ENCODE peak calls at places on chromosomes 12 and 14, in four cellular contexts. U is K562, I is PC-3, R is esophagus mucosa. J is an unnamed sample.

GRCh38 chr12:27549231-27549800 is 25.3 kb downstream of the PPFIBP1 start:
- ATAC-seq in U (no peak), R (peak), I (peak), J (peak)

GRCh38 chr12:132159555-132160003 is 15.3 kb downstream of the NOC4L start:
- ATAC-seq in U (no peak), I (no peak), R (no peak), J (no peak)

GRCh38 chr12:118358607-118359540 is 13.8 kb downstream of the TAOK3 start:
- ATAC-seq in I (no peak), U (peak), R (no peak), J (no peak)

GRCh38 chr12:89672589-89672979 is 36.1 kb downstream of the ATP2B1 start:
- ATAC-seq in I (no peak), U (peak), R (no peak), J (no peak)

GRCh38 chr12:132853285-132854092 is 24.8 kb upstream of the GOLGA3 start:
- ATAC-seq in I (no peak), U (no peak), R (no peak), J (no peak)

GRCh38 chr12:26091837-26092236 is 33.0 kb downstream of the BHLHE41 start:
- ATAC-seq in I (peak), U (no peak), R (no peak), J (peak)

GRCh38 chr12:124883263-124883876 is 19.7 kb upstream of the SCARB1 start:
- ATAC-seq in U (no peak), I (peak), R (no peak), J (peak)

GRCh38 chr12:6869049-6870021 is 2.0 kb downstream of the TPI1 start:
- ATAC-seq in U (peak), R (no peak), I (no peak), J (peak)

GRCh38 chr12:28265435-28266042 is 75.3 kb downstream of the CCDC91 start:
- ATAC-seq in I (no peak), U (no peak), R (no peak), J (no peak)

GRCh38 chr12:130925616-130926015 is 28.1 kb upstream of the ADGRD1 start:
- ATAC-seq in R (no peak), I (no peak), U (no peak), J (no peak)

GRCh38 chr14:91409991-91410401 is 7.6 kb downstream of the CCDC88C start:
- ATAC-seq in R (no peak), I (no peak), U (no peak), J (no peak)

GRCh38 chr14:21993070-21993469 is 319.5 kb upstream of the OR4E1 start:
- ATAC-seq in U (no peak), I (no peak), R (no peak), J (no peak)

GRCh38 chr14:101845896-101846295 is 84.4 kb downstream of the PPP2R5C start:
- ATAC-seq in R (no peak), U (no peak), I (no peak), J (no peak)

GRCh38 chr12:28424965-28425364 is 234.7 kb downstream of the CCDC91 start:
- ATAC-seq in I (no peak), R (no peak), U (peak), J (no peak)

GRCh38 chr14:95300002-95300696 is 19.6 kb downstream of the CLMN start:
- ATAC-seq in U (no peak), R (no peak), I (no peak), J (no peak)

GRCh38 chr12:123900898-123901376 is 71.7 kb downstream of the CCDC92 start:
- ATAC-seq in U (peak), R (no peak), I (peak), J (no peak)

GRCh38 chr14:92649934-92650545 is 98.4 kb downstream of the LGMN start:
- ATAC-seq in R (peak), I (no peak), U (no peak), J (no peak)

GRCh38 chr12:107788690-107789458 is 14.4 kb downstream of the ASCL4 start:
- ATAC-seq in U (no peak), I (no peak), R (no peak), J (no peak)

GRCh38 chr12:120286768-120287490 is 4.8 kb downstream of the RNU4-2 start:
- ATAC-seq in U (no peak), R (no peak), I (no peak), J (no peak)

GRCh38 chr12:118714051-118714460 is 267.3 kb upstream of the SRRM4 start:
- ATAC-seq in U (peak), R (no peak), I (no peak), J (no peak)

GRCh38 chr12:75724913-75725312 is 213.5 kb upstream of the KRR1 start:
- ATAC-seq in U (peak), R (no peak), I (peak), J (peak)

GRCh38 chr12:54147606-54148005 is 41.2 kb downstream of the SMUG1 start:
- ATAC-seq in R (no peak), I (no peak), U (no peak), J (no peak)

GRCh38 chr14:55404170-55404569 is 7.5 kb downstream of the ATG14 start:
- ATAC-seq in U (no peak), R (no peak), I (no peak), J (no peak)

GRCh38 chr12:111558107-111558376 is 41.1 kb downstream of the ATXN2 start:
- ATAC-seq in R (no peak), I (no peak), U (no peak), J (peak)

GRCh38 chr12:85865905-85866304 is 8.2 kb upstream of the NTS start:
- ATAC-seq in U (no peak), R (no peak), I (no peak), J (no peak)

GRCh38 chr12:46259071-46259470 is 9.8 kb downstream of the SLC38A1 start:
- ATAC-seq in U (no peak), I (no peak), R (no peak), J (no peak)

GRCh38 chr12:121267822-121268221 is 28.7 kb downstream of the CAMKK2 start:
- ATAC-seq in U (no peak), I (no peak), R (no peak), J (no peak)

GRCh38 chr12:48349471-48349870 is 1.2 kb downstream of the ZNF641 start:
- ATAC-seq in I (no peak), U (no peak), R (no peak), J (no peak)

GRCh38 chr14:72545411-72546311 is 348.2 kb downstream of the DPF3 start:
- ATAC-seq in I (peak), U (no peak), R (peak), J (no peak)

GRCh38 chr12:80168936-80169335 is 69.6 kb downstream of the OTOGL start:
- ATAC-seq in U (no peak), R (no peak), I (no peak), J (no peak)

GRCh38 chr14:100449225-100449987 is 126.3 kb downstream of the SLC25A47 start:
- ATAC-seq in I (no peak), U (no peak), R (no peak), J (no peak)

GRCh38 chr12:56914724-56915123 is 19.5 kb downstream of the SDR9C7 start:
- ATAC-seq in I (no peak), U (no peak), R (no peak), J (no peak)

GRCh38 chr12:12486661-12487240 is 75.9 kb downstream of the DUSP16 start:
- ATAC-seq in U (no peak), R (no peak), I (peak), J (no peak)